ENCODE peak calls at places on chromosomes 2 and 18, in eight cellular contexts. P, N, X, F, W, E, J and I are unnamed samples. For H3K36me3, the result is how much of the 10 kb centered on the place peaks cover.

GRCh38 chr2:120675460-120676130 is 60.1 kb upstream of the GLI2 start:
- DNase-seq in P (peak), N (no peak), X (peak), F (peak), W (peak), E (peak), J (peak), I (peak)

GRCh38 chr2:96753661-96754282 is 6.9 kb upstream of the CNNM4 start:
- DNase-seq in P (no peak), N (no peak), X (no peak), F (no peak), W (no peak), E (no peak), J (no peak), I (no peak)

GRCh38 chr2:233513953-233514655 is 52.5 kb downstream of the USP40 start:
- DNase-seq in P (no peak), N (no peak), X (no peak), F (no peak), W (no peak), E (no peak), J (no peak), I (no peak)

GRCh38 chr2:241964133-241964532 is 94.6 kb downstream of the RTP5 start:
- DNase-seq in P (no peak), N (peak), X (peak), F (no peak), W (no peak), E (no peak), J (peak), I (peak)

GRCh38 chr2:24739355-24740025 is 53.7 kb downstream of the PTRHD1 start:
- DNase-seq in P (no peak), N (no peak), X (no peak), F (no peak), W (no peak), E (no peak), J (no peak), I (no peak)

GRCh38 chr18:24631238-24632025 is 171.0 kb downstream of the HRH4 start:
- DNase-seq in P (peak), N (no peak), X (peak), F (no peak), W (no peak), E (no peak), J (no peak), I (no peak)

GRCh38 chr2:71190959-71191943 is 35.7 kb downstream of the PAIP2B start:
- DNase-seq in P (no peak), N (no peak), X (peak), F (no peak), W (no peak), E (no peak), J (peak), I (no peak)

GRCh38 chr2:240620859-240621258 is 4.4 kb upstream of the GPR35 start:
- DNase-seq in P (no peak), N (peak), X (no peak), F (no peak), W (no peak), E (no peak), J (no peak), I (no peak)

GRCh38 chr2:118321436-118322100 is 233.3 kb downstream of the INSIG2 start:
- DNase-seq in P (no peak), N (no peak), X (no peak), F (no peak), W (no peak), E (no peak), J (no peak), I (no peak)

GRCh38 chr2:80126596-80127189 is 177.9 kb downstream of the LRRTM1 start:
- DNase-seq in P (no peak), N (no peak), X (no peak), F (no peak), W (no peak), E (no peak), J (no peak), I (no peak)

GRCh38 chr2:67393237-67393636 is 3.9 kb upstream of the ETAA1 start:
- DNase-seq in P (no peak), N (no peak), X (no peak), F (no peak), W (no peak), E (no peak), J (no peak), I (no peak)

GRCh38 chr18:11512096-11513030 is 97.0 kb upstream of the SLC35G4 start:
- DNase-seq in P (no peak), N (no peak), X (peak), F (no peak), W (no peak), E (peak), J (no peak), I (no peak)

GRCh38 chr2:230234845-230235244 is 9.3 kb downstream of the SP140 start:
- DNase-seq in P (no peak), N (no peak), X (no peak), F (no peak), W (no peak), E (no peak), J (no peak), I (no peak)

GRCh38 chr2:90069290-90069894 is 1377.9 kb downstream of the RPIA start:
- DNase-seq in P (no peak), N (peak), X (peak), F (no peak), W (no peak), E (peak), J (peak), I (no peak)

GRCh38 chr2:217650716-217651360 is 352.0 kb downstream of the TNS1 start:
- DNase-seq in P (peak), N (no peak), X (peak), F (no peak), W (peak), E (peak), J (peak), I (no peak)

GRCh38 chr18:56315363-56315762 is 323.0 kb downstream of the TXNL1 start:
- DNase-seq in P (no peak), N (no peak), X (no peak), F (no peak), W (no peak), E (no peak), J (no peak), I (no peak)

GRCh38 chr18:8212893-8213805 is 396.1 kb upstream of the RAB12 start:
- DNase-seq in P (no peak), N (no peak), X (no peak), F (no peak), W (no peak), E (no peak), J (no peak), I (no peak)

GRCh38 chr2:14536976-14537375 is 95.5 kb upstream of the LRATD1 start:
- DNase-seq in P (no peak), N (no peak), X (no peak), F (no peak), W (no peak), E (no peak), J (no peak), I (no peak)

GRCh38 chr2:12827721-12828120 is 111.0 kb downstream of the TRIB2 start:
- DNase-seq in P (no peak), N (no peak), X (no peak), F (no peak), W (no peak), E (no peak), J (no peak), I (no peak)

GRCh38 chr18:59954746-59955145 is 55.0 kb downstream of the PMAIP1 start:
- DNase-seq in P (no peak), N (no peak), X (no peak), F (no peak), W (no peak), E (no peak), J (no peak), I (no peak)

GRCh38 chr2:88048541-88048940 is 7.0 kb downstream of the KRCC1 start:
- DNase-seq in P (no peak), N (no peak), X (no peak), F (no peak), W (no peak), E (no peak), J (no peak), I (no peak)

GRCh38 chr18:71105078-71105819 is 816.4 kb downstream of the SOCS6 start:
- DNase-seq in P (peak), N (no peak), X (no peak), F (no peak), W (no peak), E (no peak), J (no peak), I (no peak)

GRCh38 chr18:78659057-78659456 is 320.6 kb upstream of the SALL3 start:
- DNase-seq in P (no peak), N (no peak), X (no peak), F (no peak), W (no peak), E (no peak), J (no peak), I (no peak)

GRCh38 chr2:101253013-101253712 is 477 bp downstream of the CNOT11 start:
- DNase-seq in P (peak), N (peak), X (peak), F (peak), W (peak), E (peak), J (peak), I (peak)

GRCh38 chr2:222799262-222799918 is 61.4 kb upstream of the ACSL3 start:
- DNase-seq in P (no peak), N (no peak), X (no peak), F (no peak), W (no peak), E (no peak), J (no peak), I (no peak)

GRCh38 chr2:170145675-170146432 is 32.1 kb upstream of the MYO3B start:
- DNase-seq in P (no peak), N (no peak), X (no peak), F (no peak), W (no peak), E (no peak), J (no peak), I (no peak)

GRCh38 chr2:227870710-227871374 is 589 bp upstream of the DAW1 start:
- DNase-seq in P (no peak), N (no peak), X (no peak), F (no peak), W (no peak), E (no peak), J (no peak), I (no peak)

GRCh38 chr18:79755496-79756142 is 42.1 kb upstream of the KCNG2 start:
- DNase-seq in P (no peak), N (no peak), X (no peak), F (peak), W (peak), E (no peak), J (no peak), I (peak)

GRCh38 chr2:105734762-105735538 is 9.8 kb upstream of the NCK2 start:
- DNase-seq in P (no peak), N (no peak), X (no peak), F (no peak), W (no peak), E (no peak), J (no peak), I (no peak)

GRCh38 chr2:238406222-238406997 is 20.3 kb upstream of the ASB1 start:
- DNase-seq in P (no peak), N (no peak), X (no peak), F (no peak), W (no peak), E (no peak), J (no peak), I (no peak)

GRCh38 chr2:188645982-188646381 is 328.2 kb upstream of the COL3A1 start:
- DNase-seq in P (no peak), N (no peak), X (no peak), F (no peak), W (no peak), E (no peak), J (no peak), I (no peak)

GRCh38 chr2:218427741-218428140 is 8.8 kb downstream of the VIL1 start:
- DNase-seq in P (no peak), N (peak), X (no peak), F (no peak), W (no peak), E (no peak), J (peak), I (no peak)

GRCh38 chr2:81767173-81767720 is 1462.7 kb upstream of the LRRTM1 start:
- DNase-seq in P (no peak), N (no peak), X (no peak), F (no peak), W (no peak), E (no peak), J (no peak), I (no peak)

GRCh38 chr2:240957656-240958365 is 40.6 kb upstream of the SNED1 start:
- DNase-seq in P (no peak), N (peak), X (peak), F (peak), W (peak), E (peak), J (no peak), I (peak)

GRCh38 chr2:57869763-57870344 is 176.8 kb upstream of the VRK2 start:
- DNase-seq in P (no peak), N (no peak), X (no peak), F (no peak), W (no peak), E (no peak), J (no peak), I (no peak)

GRCh38 chr2:24490674-24491625 is at the start of gene NCOA1:
- DNase-seq in P (peak), N (peak), X (peak), F (peak), W (peak), E (peak), J (peak), I (peak)

GRCh38 chr2:216695401-216695821 is at the start of gene IGFBP5:
- DNase-seq in P (peak), N (peak), X (peak), F (peak), W (peak), E (peak), J (no peak), I (peak)

DNA sequence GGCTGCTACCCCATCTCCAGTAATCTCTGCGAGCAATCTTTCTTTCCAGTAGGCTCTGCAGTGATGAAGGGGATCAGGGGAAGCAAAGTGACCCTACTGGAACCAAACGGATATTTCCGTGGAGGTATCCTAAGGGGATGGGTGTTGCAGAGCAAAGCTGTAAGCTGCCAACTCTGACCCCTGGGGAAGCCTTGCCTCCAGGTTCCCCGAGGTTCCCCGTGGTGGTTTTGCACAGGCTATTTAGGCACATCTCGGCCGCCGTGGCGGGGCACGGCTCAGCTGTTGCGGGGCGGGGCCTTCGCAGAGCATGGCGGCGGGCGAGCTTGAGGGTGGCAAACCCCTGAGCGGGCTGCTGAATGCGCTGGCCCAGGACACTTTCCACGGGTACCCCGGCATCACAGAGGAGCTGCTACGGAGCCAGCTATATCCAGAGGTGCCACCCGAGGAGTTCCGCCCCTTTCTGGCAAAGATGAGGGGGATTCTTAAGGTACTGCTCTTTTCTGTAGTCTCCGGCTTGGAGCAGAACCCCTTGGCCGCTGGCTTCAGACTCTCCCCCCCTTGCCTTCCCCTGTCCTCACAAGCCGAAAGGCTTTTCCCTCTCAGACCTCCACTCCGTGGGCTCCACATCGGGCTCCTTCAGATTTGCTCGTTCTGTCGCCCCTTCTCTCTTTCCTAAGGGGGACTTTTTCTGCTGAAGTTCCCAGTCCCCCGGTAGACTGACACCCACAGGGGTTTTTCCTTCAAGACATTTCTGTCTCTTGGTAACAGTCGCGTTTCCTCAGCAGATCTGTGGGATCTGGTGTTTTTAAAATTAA is at the start of gene COMMD1:
- DNase-seq in P (peak), N (peak), X (peak), F (peak), W (peak), E (peak), J (peak), I (peak)
- TF ChIP-seq POLR2A in P (peak), N (peak), X (no peak), F (no peak), W (peak), E (peak), J (peak), I (peak)

DNA sequence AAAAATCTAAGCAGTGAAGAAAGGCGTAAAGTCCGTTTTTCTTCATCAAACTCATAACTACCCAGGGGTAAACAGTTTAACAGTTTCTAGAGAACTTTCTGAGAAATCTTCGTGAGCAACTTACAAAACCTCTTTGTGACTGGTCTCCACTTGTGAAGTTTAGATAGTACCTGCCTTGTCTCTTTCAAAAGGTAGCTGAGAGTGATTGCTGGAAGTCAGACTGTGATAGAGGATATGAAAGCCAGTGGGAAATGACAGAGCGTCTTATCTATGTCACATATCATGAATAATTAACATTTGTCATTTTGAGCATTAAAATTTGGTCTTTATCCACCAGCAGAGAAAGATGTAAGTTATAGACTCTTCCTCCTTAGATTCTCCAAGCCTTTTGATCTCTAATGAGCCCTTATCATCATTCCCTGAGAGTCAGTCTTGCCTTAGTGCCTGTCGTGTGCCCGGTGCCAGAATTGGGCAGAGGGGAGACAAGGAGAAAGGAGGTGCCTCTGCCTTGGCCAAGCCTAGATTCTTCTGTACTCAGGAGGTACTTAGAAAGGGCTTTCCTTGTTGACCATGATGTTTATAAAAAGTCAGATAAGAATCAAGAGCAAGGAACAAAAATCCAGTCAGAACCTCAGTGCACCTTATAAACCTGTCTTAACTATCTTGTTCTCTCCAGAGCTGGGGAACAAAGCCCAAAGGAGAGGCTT is 205.1 kb upstream of the EPAS1 start:
- DNase-seq in P (no peak), N (no peak), X (no peak), F (no peak), W (no peak), E (no peak), J (no peak), I (peak)
- H3K36me3 ChIP-seq in P (under half), N (under half), X (under half), F (under half), W (under half), E (under half), J (under half), I (under half)

GRCh38 chr2:36657703-36658102 is 38.8 kb upstream of the VIT start:
- DNase-seq in P (no peak), N (no peak), X (no peak), F (no peak), W (no peak), E (no peak), J (no peak), I (no peak)

GRCh38 chr2:36659218-36659617 is 37.3 kb upstream of the VIT start:
- DNase-seq in P (no peak), N (no peak), X (no peak), F (no peak), W (no peak), E (no peak), J (no peak), I (no peak)

GRCh38 chr2:36662638-36663037 is 33.9 kb upstream of the VIT start:
- DNase-seq in P (no peak), N (no peak), X (no peak), F (no peak), W (no peak), E (no peak), J (no peak), I (no peak)

GRCh38 chr2:36658277-36658748 is 38.2 kb upstream of the VIT start:
- DNase-seq in P (no peak), N (no peak), X (no peak), F (no peak), W (no peak), E (no peak), J (no peak), I (no peak)

DNA sequence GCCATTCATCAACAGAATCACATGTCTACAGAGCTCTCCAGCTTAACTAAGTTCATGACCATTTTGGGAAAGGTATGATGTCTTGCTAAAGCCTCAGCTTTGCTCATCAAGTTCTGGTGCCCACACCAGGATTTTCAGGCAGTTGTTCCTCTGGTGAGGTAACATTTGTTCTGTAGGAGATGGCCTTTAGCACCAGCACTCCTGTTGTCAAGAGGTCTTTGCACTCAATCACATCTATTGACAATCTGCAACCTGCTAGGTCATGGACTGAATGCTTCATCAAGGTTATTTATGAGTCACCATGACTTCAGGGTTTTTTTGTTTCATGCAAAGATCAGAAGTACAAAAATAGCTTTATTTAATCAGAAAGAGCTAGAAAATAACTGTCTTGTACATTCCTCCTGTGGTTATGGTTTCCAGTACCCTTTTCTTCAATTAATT is 36.6 kb upstream of the VIT start:
- DNase-seq in P (no peak), N (no peak), X (no peak), F (no peak), W (no peak), E (no peak), J (no peak), I (no peak)
- TF ChIP-seq POLR2A in P (no peak), N (no peak), X (no peak), F (no peak), W (no peak), E (no peak), J (no peak), I (no peak)

DNA sequence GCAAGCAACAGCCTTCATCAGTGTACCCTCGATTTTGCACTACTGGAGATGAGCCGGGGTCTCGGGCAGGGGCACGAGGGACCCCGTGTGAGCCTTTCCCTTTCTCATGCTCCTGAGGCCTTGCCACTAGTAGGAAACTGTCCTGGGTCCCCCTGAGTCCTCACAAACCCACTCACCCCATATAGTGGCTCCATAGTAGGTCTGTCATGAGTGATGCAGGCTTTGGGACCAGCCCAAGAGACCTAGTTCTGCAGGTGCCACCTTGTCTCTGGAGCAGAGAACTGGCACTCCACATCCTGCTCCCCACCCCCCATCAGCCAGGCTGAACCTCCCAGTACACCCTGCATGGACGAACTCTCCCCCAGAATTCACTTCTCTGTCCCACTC is 187.1 kb downstream of the SMAD7 start:
- DNase-seq in P (no peak), N (no peak), X (no peak), F (no peak), W (no peak), E (no peak), J (no peak), I (no peak)
- H3K36me3 ChIP-seq in P (under half), N (under half), X (under half), F (under half), W (under half), E (under half), J (under half), I (under half)

GRCh38 chr2:205273627-205274026 is 408.7 kb upstream of the NRP2 start:
- DNase-seq in P (no peak), N (no peak), X (no peak), F (no peak), W (no peak), E (no peak), J (no peak), I (no peak)
- TF ChIP-seq POLR2A in P (no peak), N (no peak), X (no peak), F (no peak), W (no peak), E (no peak), J (no peak), I (no peak)